ENCODE peak calls at places on chromosomes 3 and 15, in seven cellular contexts. S is body of pancreas; O is CD4-positive, alpha-beta T cell; Y is fibroblast of lung; N is heart right ventricle; R is HepG2; F is transverse colon. I is an unnamed sample.

GRCh38 chr15:43625086-43625485 is 6.5 kb upstream of the STRC start:
- DNase-seq in R (no peak), O (no peak), N (no peak), F (no peak), Y (no peak), S (no peak), I (no peak)

GRCh38 chr3:182979719-182980191 is 583 bp downstream of the DCUN1D1 start:
- DNase-seq in S (peak; percentile 40), Y (peak; percentile 19), O (no peak), R (peak; percentile 12), N (no peak), F (peak; percentile 35), I (no peak)

GRCh38 chr3:58419782-58420512 is 13.7 kb downstream of the PDHB start:
- DNase-seq in Y (no peak), N (peak; percentile 45), R (no peak), O (no peak), S (no peak), F (peak; percentile 70), I (no peak)

GRCh38 chr15:33152502-33153109 is 41.9 kb downstream of the FMN1 start:
- DNase-seq in Y (peak; percentile 10), R (no peak), N (no peak), S (no peak), F (no peak), O (no peak), I (peak; percentile 2)

GRCh38 chr3:299590-300301 is 103.2 kb downstream of the CHL1 start:
- DNase-seq in F (no peak), Y (no peak), R (no peak), O (no peak), S (no peak), N (no peak), I (no peak)

GRCh38 chr3:149575213-149575961 is 82.4 kb downstream of the WWTR1 start:
- DNase-seq in R (peak; percentile 57), N (no peak), O (no peak), S (no peak), F (no peak), Y (peak; percentile 95), I (no peak)

GRCh38 chr3:64650096-64650622 is 37.6 kb downstream of the ADAMTS9 start:
- DNase-seq in S (no peak), N (no peak), Y (no peak), F (no peak), O (no peak), R (no peak), I (no peak)

GRCh38 chr3:140914384-140914945 is 27.2 kb upstream of the SLC25A36 start:
- DNase-seq in S (no peak), O (no peak), R (no peak), F (no peak), Y (peak; percentile 12), N (no peak), I (no peak)

GRCh38 chr15:48989175-48989574 is 25.5 kb upstream of the SHC4 start:
- DNase-seq in R (no peak), S (no peak), O (no peak), F (no peak), Y (no peak), N (no peak), I (no peak)

GRCh38 chr3:158773845-158774542 is 27.9 kb upstream of the MFSD1 start:
- DNase-seq in R (no peak), F (no peak), O (no peak), N (no peak), Y (peak; percentile 78), S (no peak), I (no peak)

DNA sequence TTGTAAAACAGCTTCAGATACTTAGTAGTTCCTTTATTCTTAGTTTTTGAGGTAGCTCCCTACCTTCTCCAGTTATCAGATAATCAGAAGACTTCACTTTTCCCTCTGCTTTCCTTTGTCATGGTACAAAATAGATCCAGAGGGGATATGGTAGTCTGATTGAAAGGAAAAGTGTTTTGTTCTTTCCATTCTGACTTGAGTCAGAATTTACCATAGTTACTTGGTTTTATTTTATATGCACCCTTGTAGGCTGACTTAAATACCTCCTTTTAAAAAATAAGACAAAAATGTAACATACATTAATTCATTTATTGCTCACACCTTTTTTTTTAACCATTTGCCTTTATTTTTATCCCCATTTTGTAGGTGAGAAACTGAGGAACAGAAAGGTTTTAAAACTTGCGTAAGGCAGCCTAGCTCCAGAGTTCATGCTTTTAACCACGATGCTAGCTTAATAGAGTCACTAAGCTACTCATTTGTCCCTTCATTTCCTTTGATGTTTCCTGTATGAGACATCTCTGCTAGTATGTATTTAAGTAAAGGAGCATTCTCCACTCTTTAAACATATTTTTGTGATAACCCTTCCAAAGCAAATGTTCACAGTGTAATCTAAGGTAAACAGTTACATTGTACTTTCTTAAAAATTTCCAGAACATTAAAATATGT is 187.5 kb downstream of the KLHL25 start:
- DNase-seq in R (peak; percentile 27), N (no peak), F (no peak), O (no peak), Y (peak; percentile 64), S (no peak), I (no peak)
- H3K27ac ChIP-seq in R (no peak overlapping the region), N (peak overlapping the region; percentile 49), F (peak overlapping the region; percentile 9), O (no peak overlapping the region), Y (peak overlapping the region; percentile 37), S (peak overlapping the region; percentile 60), I (no peak overlapping the region)

GRCh38 chr15:63369296-63369695 is 12.3 kb downstream of the CA12 start:
- DNase-seq in R (no peak), O (no peak), F (no peak), S (no peak), N (no peak), Y (no peak), I (no peak)

GRCh38 chr15:63367900-63368299 is 13.7 kb downstream of the CA12 start:
- DNase-seq in R (no peak), O (no peak), F (no peak), Y (no peak), S (no peak), N (no peak), I (no peak)

GRCh38 chr15:63367390-63367789 is 14.3 kb downstream of the CA12 start:
- DNase-seq in O (no peak), S (peak; percentile 37), N (no peak), Y (no peak), R (no peak), F (no peak), I (no peak)

GRCh38 chr15:63369766-63370165 is 11.9 kb downstream of the CA12 start:
- DNase-seq in N (no peak), F (no peak), S (no peak), O (no peak), R (no peak), Y (peak; percentile 64), I (no peak)

DNA sequence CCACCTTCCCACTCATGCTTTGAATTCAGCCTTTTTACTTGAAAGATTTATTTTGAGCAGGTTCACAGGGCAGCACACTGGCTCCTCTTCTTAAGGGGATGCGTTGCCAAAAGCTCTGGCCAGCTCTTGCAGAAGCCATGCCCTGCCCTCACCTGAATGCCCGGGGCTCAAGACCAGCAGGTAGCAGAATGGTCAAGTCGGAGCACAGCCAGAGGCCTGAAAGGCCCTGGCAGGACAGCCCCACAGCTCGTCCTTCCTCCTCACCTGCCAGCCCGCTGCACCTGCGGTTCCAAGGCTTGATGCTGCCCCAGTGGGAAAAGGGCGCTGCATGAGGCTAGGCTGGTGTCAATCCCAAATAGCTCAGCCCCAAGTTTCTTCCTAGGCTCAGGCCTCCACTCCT is 13.1 kb downstream of the CA12 start:
- DNase-seq in S (no peak), O (no peak), R (no peak), Y (no peak), N (no peak), F (no peak), I (no peak)
- H3K27ac ChIP-seq in S (peak overlapping the region; percentile 90), O (no peak overlapping the region), R (no peak overlapping the region), Y (no peak overlapping the region), N (no peak overlapping the region), F (peak overlapping the region; percentile 74), I (no peak overlapping the region)

GRCh38 chr15:89127054-89127702 is 38.9 kb downstream of the ABHD2 start:
- DNase-seq in R (no peak), Y (no peak), N (no peak), O (no peak), S (peak; percentile 24), F (no peak), I (no peak)

GRCh38 chr15:89129816-89130134 is 41.5 kb downstream of the ABHD2 start:
- DNase-seq in O (no peak), Y (no peak), F (no peak), N (no peak), R (no peak), S (no peak), I (no peak)

GRCh38 chr15:89130194-89130593 is 41.9 kb downstream of the ABHD2 start:
- DNase-seq in N (no peak), S (no peak), F (no peak), O (no peak), Y (no peak), R (no peak), I (no peak)

GRCh38 chr15:89128320-89129122 is 40.3 kb downstream of the ABHD2 start:
- DNase-seq in S (peak; percentile 31), N (no peak), O (no peak), R (peak; percentile 33), Y (no peak), F (no peak), I (no peak)

DNA sequence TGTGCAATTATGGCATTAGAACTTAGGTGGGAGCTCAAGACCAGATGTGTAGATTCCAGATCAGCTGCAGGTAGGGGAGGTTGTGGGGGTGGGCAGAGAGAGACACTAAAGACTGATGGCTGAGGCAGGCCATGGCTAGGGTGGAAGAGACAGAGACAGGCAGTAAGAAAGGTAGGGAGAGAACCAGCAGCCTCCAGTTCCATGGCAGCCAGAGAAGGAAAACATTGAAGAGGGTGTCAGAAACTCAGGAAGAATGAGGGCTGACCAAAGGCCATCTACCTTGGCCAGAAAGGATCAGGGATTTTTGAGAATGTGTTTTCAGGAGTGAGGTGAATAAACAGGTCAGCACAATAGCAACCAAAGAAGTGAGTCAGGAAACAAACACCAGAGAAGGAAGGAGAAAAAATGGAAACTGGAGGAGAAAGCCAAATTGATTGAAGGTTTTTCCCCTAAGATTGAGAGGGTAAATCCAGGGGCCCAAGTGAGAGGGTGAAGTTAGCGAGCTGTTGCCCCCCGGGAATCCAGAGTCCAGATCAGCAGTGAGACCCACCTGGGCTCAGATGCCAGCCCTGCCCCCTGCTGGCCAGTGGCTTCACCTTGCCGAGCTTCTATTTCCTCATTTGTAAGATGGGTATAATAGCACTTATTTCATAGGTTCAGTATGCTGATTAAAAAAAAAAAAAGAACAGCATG is 41.0 kb downstream of the ABHD2 start:
- DNase-seq in O (peak; percentile 50), F (peak; percentile 66), R (no peak), N (peak; percentile 39), Y (peak; percentile 23), S (peak; percentile 63), I (no peak)
- H3K27ac ChIP-seq in O (no peak overlapping the region), F (no peak overlapping the region), R (peak overlapping the region; percentile 76), N (no peak overlapping the region), Y (no peak overlapping the region), S (peak overlapping the region; percentile 93), I (no peak overlapping the region)

GRCh38 chr15:28996289-28996688 is 110.5 kb downstream of the APBA2 start:
- DNase-seq in R (no peak), N (no peak), F (no peak), Y (no peak), S (no peak), O (no peak), I (no peak)

GRCh38 chr15:28994830-28995180 is 109.0 kb downstream of the APBA2 start:
- DNase-seq in O (no peak), F (no peak), S (no peak), N (no peak), Y (no peak), R (no peak), I (peak; percentile 83)

GRCh38 chr15:28995721-28996120 is 109.9 kb downstream of the APBA2 start:
- DNase-seq in R (no peak), Y (no peak), O (no peak), S (no peak), F (no peak), N (no peak), I (no peak)

GRCh38 chr15:28994142-28994829 is 108.5 kb downstream of the APBA2 start:
- DNase-seq in R (no peak), F (no peak), O (no peak), N (no peak), Y (no peak), S (no peak), I (peak; percentile 83)

GRCh38 chr15:28995193-28995592 is 109.4 kb downstream of the APBA2 start:
- DNase-seq in R (no peak), N (no peak), S (no peak), F (no peak), O (no peak), Y (no peak), I (no peak)
- H3K27ac ChIP-seq in R (no peak overlapping the region), N (no peak overlapping the region), S (no peak overlapping the region), F (no peak overlapping the region), O (no peak overlapping the region), Y (no peak overlapping the region), I (peak overlapping the region; percentile 98)